ENCODE peak calls at places on chromosomes 5 and 9, in six cellular contexts. M is BE2C, Y is neural crest cell, Z is choroid plexus epithelial cell, I is AG09309, W is GM12865. O is an unnamed sample.

GRCh38 chr9:14524881-14525515 is 168.2 kb downstream of the ZDHHC21 start:
- DNase-seq in M (no peak), Y (no peak), Z (no peak), I (no peak), W (no peak), O (no peak)

GRCh38 chr5:100623719-100624118 is 88.5 kb downstream of the FAM174A start:
- DNase-seq in M (no peak), Y (no peak), Z (peak), I (no peak), W (peak), O (no peak)

GRCh38 chr5:92864591-92864990 is 716.4 kb downstream of the NR2F1-AS1 start:
- DNase-seq in M (no peak), Y (no peak), Z (no peak), I (no peak), W (no peak), O (no peak)

GRCh38 chr5:3220638-3221288 is 374.9 kb upstream of the IRX1 start:
- DNase-seq in M (no peak), Y (no peak), Z (no peak), I (no peak), W (no peak), O (no peak)

GRCh38 chr5:7763621-7764072 is 87.3 kb downstream of the CFAP90 start:
- DNase-seq in M (no peak), Y (no peak), Z (no peak), I (no peak), W (no peak), O (no peak)

GRCh38 chr9:86072393-86073016 is 26.9 kb downstream of the GOLM1 start:
- DNase-seq in M (no peak), Y (no peak), Z (peak), I (peak), W (no peak), O (peak)

GRCh38 chr5:132840896-132841818 is 10.7 kb upstream of the SHROOM1 start:
- DNase-seq in M (no peak), Y (no peak), Z (peak), I (peak), W (no peak), O (peak)

GRCh38 chr9:38164659-38165221 is 95.7 kb upstream of the SHB start:
- DNase-seq in M (no peak), Y (no peak), Z (no peak), I (no peak), W (peak), O (no peak)

GRCh38 chr5:16536246-16536645 is 70.6 kb upstream of the ZNF622 start:
- DNase-seq in M (no peak), Y (no peak), Z (peak), I (no peak), W (no peak), O (no peak)

GRCh38 chr9:113738506-113738897 is 137.6 kb upstream of the ZNF618 start:
- DNase-seq in M (no peak), Y (no peak), Z (no peak), I (no peak), W (no peak), O (no peak)

GRCh38 chr5:125409496-125410351 is 663.3 kb upstream of the ZNF608 start:
- DNase-seq in M (peak), Y (no peak), Z (peak), I (no peak), W (peak), O (no peak)

GRCh38 chr5:96101358-96102089 is 139.9 kb upstream of the ELL2 start:
- DNase-seq in M (no peak), Y (no peak), Z (no peak), I (no peak), W (no peak), O (no peak)

GRCh38 chr5:2999926-3000325 is 248.4 kb upstream of the IRX2 start:
- DNase-seq in M (no peak), Y (no peak), Z (no peak), I (no peak), W (no peak), O (no peak)

GRCh38 chr9:123684393-123685149 is 245.4 kb downstream of the DENND1A start:
- DNase-seq in M (no peak), Y (no peak), Z (no peak), I (no peak), W (peak), O (no peak)

GRCh38 chr5:30539004-30539634 is 654.4 kb upstream of the CDH6 start:
- DNase-seq in M (no peak), Y (no peak), Z (peak), I (no peak), W (no peak), O (peak)

GRCh38 chr9:112050544-112051475 is 124.3 kb downstream of the SUSD1 start:
- DNase-seq in M (no peak), Y (no peak), Z (peak), I (peak), W (no peak), O (peak)

GRCh38 chr5:133460172-133460758 is 152.1 kb downstream of the FSTL4 start:
- DNase-seq in M (peak), Y (peak), Z (peak), I (no peak), W (peak), O (no peak)

GRCh38 chr9:112774006-112774996 is 23.7 kb downstream of the SNX30 start:
- DNase-seq in M (no peak), Y (no peak), Z (peak), I (no peak), W (peak), O (no peak)

GRCh38 chr5:130066644-130067043 is 162.4 kb downstream of the CHSY3 start:
- DNase-seq in M (no peak), Y (no peak), Z (peak), I (peak), W (no peak), O (no peak)

GRCh38 chr5:178098685-178099084 is 14.6 kb upstream of the N4BP3 start:
- DNase-seq in M (no peak), Y (no peak), Z (no peak), I (no peak), W (no peak), O (no peak)

GRCh38 chr9:76369583-76369982 is 24.6 kb downstream of the RFK start:
- DNase-seq in M (peak), Y (no peak), Z (peak), I (no peak), W (peak), O (no peak)

GRCh38 chr9:35226685-35227084 is 64.9 kb downstream of the UNC13B start:
- DNase-seq in M (no peak), Y (no peak), Z (no peak), I (no peak), W (no peak), O (no peak)

GRCh38 chr9:108869092-108869725 is 7.1 kb downstream of the ACTL7A start:
- DNase-seq in M (no peak), Y (no peak), Z (peak), I (no peak), W (no peak), O (no peak)

GRCh38 chr5:125612356-125613149 is 810.7 kb upstream of the GRAMD2B start:
- DNase-seq in M (peak), Y (no peak), Z (no peak), I (no peak), W (no peak), O (no peak)

GRCh38 chr9:118809160-118809625 is 560.0 kb downstream of the BRINP1 start:
- DNase-seq in M (no peak), Y (no peak), Z (no peak), I (no peak), W (no peak), O (no peak)
- TF ChIP-seq CTCF in M (no peak), Y (peak), Z (no peak), I (no peak), W (no peak), O (no peak)

DNA sequence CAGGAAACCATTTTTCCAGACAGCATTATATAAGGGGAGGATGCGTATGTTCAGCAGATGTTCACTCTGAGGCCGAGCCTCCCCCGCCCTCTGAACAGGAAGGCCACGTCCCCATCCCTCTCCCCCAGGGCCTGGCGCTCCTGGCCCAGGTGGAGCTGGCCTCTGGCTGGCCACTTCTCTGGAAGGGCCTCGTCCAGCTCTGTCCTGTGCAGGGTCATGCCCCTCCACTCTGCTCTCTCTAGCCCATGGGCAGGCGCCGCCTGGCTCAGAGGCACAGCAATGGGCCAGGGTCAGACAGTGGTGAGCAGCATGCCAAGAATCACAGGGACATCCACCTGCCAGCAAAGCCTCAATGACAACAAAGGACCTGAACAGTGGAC is 34.2 kb downstream of the ADAMTS2 start:
- DNase-seq in M (peak), Y (no peak), Z (no peak), I (no peak), W (no peak), O (no peak)
- TF ChIP-seq CTCF in M (no peak), Y (no peak), Z (no peak), I (no peak), W (no peak), O (no peak)

GRCh38 chr9:105405514-105406131 is 42.2 kb upstream of the FSD1L start:
- DNase-seq in M (no peak), Y (no peak), Z (peak), I (no peak), W (peak), O (no peak)

GRCh38 chr9:105399117-105399516 is 48.7 kb upstream of the FSD1L start:
- DNase-seq in M (no peak), Y (no peak), Z (no peak), I (no peak), W (no peak), O (no peak)

GRCh38 chr9:105406369-105406768 is 41.5 kb upstream of the FSD1L start:
- DNase-seq in M (no peak), Y (no peak), Z (no peak), I (no peak), W (no peak), O (no peak)

GRCh38 chr9:105403552-105404246 is 44.1 kb upstream of the FSD1L start:
- DNase-seq in M (no peak), Y (no peak), Z (no peak), I (no peak), W (no peak), O (no peak)

DNA sequence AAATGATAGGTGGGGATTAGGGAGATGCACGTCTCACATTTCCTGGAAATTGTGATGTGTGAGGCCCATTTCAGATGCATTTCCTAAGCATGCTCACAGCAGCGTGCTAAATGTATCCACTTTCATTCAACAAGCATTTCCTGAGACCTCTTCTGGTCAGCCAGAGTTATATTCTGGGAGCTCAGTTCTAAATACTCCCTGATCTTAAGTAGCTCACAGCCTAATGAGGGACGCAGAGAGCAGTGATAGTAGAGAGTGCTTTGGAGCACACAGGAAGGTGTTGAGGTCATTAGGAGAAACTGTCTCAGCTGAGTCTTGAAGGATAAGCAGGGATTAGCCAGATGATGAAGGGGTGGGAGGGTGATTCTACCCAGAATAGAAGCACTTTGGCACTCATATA is 46.2 kb upstream of the FSD1L start:
- DNase-seq in M (no peak), Y (no peak), Z (peak), I (no peak), W (no peak), O (no peak)
- TF ChIP-seq CTCF in M (peak), Y (no peak), Z (peak), I (peak), W (no peak), O (peak)

DNA sequence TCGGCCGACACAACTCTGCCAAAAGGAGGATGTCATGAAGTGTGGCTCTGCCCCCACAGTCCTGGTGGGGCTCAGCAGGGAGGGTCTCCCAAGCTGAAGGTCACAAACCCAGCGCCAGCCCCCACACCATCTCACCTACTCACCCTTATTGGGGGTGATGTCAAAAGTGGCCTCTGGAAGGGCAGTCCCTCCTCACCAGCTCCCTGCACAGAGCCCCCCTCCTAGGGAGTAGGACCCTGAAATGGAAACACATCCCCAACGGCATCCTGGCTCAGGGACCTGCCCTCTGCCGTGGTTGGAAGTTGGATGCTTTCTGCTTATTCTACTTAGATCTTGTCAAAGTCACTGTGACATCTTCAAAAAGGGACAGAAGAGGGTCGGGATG is 89.5 kb downstream of the NSUN2 start:
- DNase-seq in M (no peak), Y (no peak), Z (no peak), I (no peak), W (no peak), O (no peak)
- TF ChIP-seq CTCF in M (no peak), Y (no peak), Z (no peak), I (no peak), W (no peak), O (no peak)

GRCh38 chr5:64207978-64208377 is 42.3 kb downstream of the RNF180 start:
- DNase-seq in M (no peak), Y (no peak), Z (peak), I (no peak), W (no peak), O (no peak)
- TF ChIP-seq CTCF in M (no peak), Y (peak), Z (peak), I (no peak), W (no peak), O (peak)

GRCh38 chr5:156051972-156052371 is 275.0 kb upstream of the SGCD start:
- DNase-seq in M (no peak), Y (no peak), Z (no peak), I (no peak), W (no peak), O (no peak)
- TF ChIP-seq CTCF in M (no peak), Y (no peak), Z (no peak), I (peak), W (no peak), O (no peak)

GRCh38 chr9:20294351-20294750 is 327.9 kb downstream of the MLLT3 start:
- DNase-seq in M (no peak), Y (no peak), Z (no peak), I (no peak), W (no peak), O (no peak)
- TF ChIP-seq CTCF in M (no peak), Y (no peak), Z (no peak), I (no peak), W (no peak), O (no peak)

DNA sequence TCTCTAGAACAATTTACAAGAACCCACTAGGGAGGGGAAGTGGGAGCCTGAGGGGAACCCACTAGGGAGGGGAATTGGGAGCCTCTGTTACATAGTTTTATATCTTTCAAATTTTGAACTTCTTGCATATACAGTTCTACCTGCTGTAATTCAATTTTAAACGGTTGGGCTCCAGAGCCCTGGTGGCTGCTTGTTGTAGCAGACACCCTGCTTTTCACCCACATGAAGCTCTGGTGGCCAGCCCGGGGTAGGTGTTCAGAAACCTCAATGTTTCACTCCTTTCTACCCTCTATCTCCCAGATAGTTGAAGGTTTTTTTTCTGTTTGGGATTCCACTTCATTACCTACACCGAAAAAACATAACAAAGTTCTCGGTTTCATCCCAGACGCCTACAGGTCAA is 124.4 kb downstream of the TMEM174 start:
- DNase-seq in M (no peak), Y (no peak), Z (no peak), I (no peak), W (no peak), O (no peak)
- TF ChIP-seq CTCF in M (no peak), Y (no peak), Z (peak), I (no peak), W (no peak), O (no peak)

GRCh38 chr5:110726249-110727024 is at the start of gene TMEM232:
- DNase-seq in M (peak), Y (peak), Z (peak), I (no peak), W (no peak), O (no peak)

DNA sequence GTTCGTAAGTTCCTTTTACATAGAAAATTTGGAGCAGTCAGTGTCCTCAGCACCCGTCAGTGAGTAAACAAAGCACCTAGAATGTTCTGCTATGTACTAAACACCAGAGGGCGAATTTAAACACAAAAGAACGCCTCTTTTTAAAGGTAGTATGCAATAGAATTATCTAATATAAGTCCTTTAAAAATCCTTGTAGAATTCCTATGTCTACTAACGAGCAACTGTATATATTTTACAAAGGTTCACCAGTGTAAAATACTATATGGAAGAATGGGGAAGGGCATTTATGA is 499 bp upstream of the TMEM232 start:
- DNase-seq in M (no peak), Y (no peak), Z (peak), I (no peak), W (no peak), O (no peak)
- TF ChIP-seq CTCF in M (peak), Y (peak), Z (peak), I (peak), W (no peak), O (peak)